ENCODE peak calls at places on chromosomes 6 and 20, in eight cellular contexts. A is pancreas; Y is brain microvascular endothelial cell; U is small intestine; V is AG10803; E is naive thymus-derived CD4-positive, alpha-beta T cell; N is dorsolateral prefrontal cortex; K is IMR-90. W is an unnamed sample.

GRCh38 chr6:168865-169455 is 123.3 kb upstream of the DUSP22 start:
- DNase-seq in A (no peak), Y (no peak), U (peak), V (peak), E (peak), N (no peak), K (peak), W (no peak)

GRCh38 chr6:124869412-124869811 is 92.8 kb upstream of the RNF217 start:
- DNase-seq in A (no peak), Y (no peak), U (no peak), V (peak), E (no peak), N (no peak), K (peak), W (no peak)

GRCh38 chr20:64036346-64037198 is 590 bp downstream of the C20orf204 start:
- DNase-seq in A (peak), Y (no peak), U (no peak), V (no peak), E (no peak), N (no peak), K (peak), W (no peak)

GRCh38 chr6:133173276-133173675 is 67.9 kb upstream of the EYA4 start:
- DNase-seq in A (no peak), Y (no peak), U (no peak), V (no peak), E (no peak), N (no peak), K (no peak), W (no peak)

GRCh38 chr6:37155394-37156312 is 14.3 kb upstream of the PIM1 start:
- DNase-seq in A (no peak), Y (no peak), U (no peak), V (no peak), E (no peak), N (no peak), K (no peak), W (no peak)

GRCh38 chr20:48879609-48880008 is 41.9 kb upstream of the ARFGEF2 start:
- DNase-seq in A (no peak), Y (peak), U (no peak), V (peak), E (no peak), N (no peak), K (no peak), W (no peak)

GRCh38 chr20:50487397-50487796 is 22.8 kb upstream of the PTPN1 start:
- DNase-seq in A (no peak), Y (no peak), U (no peak), V (no peak), E (no peak), N (no peak), K (no peak), W (no peak)

GRCh38 chr6:44162876-44163625 is 4.4 kb downstream of the CAPN11 start:
- DNase-seq in A (no peak), Y (no peak), U (no peak), V (no peak), E (no peak), N (no peak), K (peak), W (no peak)

DNA sequence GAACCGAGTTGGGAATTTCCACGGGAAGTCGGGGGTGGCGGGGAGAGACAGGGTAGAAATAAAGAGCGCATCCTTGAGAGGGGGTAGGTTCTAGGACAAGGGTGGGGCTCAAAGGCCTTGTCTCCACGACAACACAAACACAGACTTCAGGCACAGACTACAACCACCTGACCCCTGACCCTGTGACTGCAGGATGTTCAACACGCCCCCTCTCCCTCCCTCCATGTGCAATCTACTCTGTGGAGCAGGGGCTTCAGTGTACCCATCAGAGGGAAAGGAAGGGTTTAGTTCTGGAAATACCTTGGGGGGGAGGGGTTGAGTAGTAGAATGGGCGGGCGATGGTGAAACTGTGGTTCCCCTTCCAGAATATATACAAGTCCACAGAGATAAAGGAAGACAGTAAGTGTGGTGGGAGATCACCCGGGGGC is 651 bp upstream of the TAPBP start:
- DNase-seq in A (no peak), Y (peak), U (peak), V (peak), E (peak), N (no peak), K (peak), W (peak)
- H3K4me3 ChIP-seq in A (peak), Y (peak), U (peak), V (peak), E (peak), N (peak), K (peak), W (peak)

DNA sequence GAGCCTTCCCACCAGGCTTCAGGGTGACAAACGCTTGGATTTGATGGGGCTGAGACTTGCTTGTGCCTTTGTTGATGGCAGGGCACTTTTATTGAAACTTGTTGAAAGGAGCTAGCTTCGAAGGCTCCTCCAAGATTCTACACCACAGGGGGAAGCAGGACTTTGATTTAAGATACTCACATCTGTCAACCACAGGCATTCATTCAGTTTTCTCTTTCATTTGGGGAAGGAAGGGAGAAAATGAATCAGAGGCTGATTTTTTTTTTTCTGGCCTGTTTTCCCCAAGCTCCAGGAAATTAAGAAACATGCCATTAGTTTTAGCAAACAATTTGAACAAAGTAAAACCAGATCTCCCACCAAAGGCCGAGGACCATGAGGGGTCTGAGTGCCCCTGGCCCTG is 8.7 kb upstream of the APCDD1L start:
- DNase-seq in A (no peak), Y (no peak), U (no peak), V (peak), E (no peak), N (no peak), K (peak), W (no peak)
- H3K4me3 ChIP-seq in A (no peak), Y (no peak), U (no peak), V (no peak), E (no peak), N (no peak), K (no peak), W (no peak)

DNA sequence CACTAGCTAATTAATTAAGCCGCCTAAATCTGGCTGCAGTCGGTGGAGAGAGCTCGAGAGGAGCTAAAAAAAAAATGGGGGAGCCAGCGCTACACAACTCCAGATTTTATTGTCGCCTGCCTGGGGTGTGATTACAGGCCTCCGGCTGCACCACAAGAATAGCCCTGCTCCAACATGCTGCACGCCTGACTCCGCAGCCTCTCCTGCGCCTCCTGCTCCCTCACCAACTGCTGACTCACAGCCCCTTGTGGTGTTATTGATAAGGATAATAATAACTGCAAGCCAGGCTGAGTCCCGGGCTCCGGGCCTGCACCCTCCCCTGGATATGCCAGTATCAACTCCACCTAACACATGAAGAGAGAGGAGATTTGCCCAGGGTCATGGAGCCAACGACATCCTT is 16.8 kb downstream of the SIRPA start:
- DNase-seq in A (no peak), Y (peak), U (no peak), V (no peak), E (no peak), N (peak), K (no peak), W (no peak)
- H3K4me3 ChIP-seq in A (no peak), Y (no peak), U (no peak), V (no peak), E (no peak), N (peak), K (no peak), W (no peak)

DNA sequence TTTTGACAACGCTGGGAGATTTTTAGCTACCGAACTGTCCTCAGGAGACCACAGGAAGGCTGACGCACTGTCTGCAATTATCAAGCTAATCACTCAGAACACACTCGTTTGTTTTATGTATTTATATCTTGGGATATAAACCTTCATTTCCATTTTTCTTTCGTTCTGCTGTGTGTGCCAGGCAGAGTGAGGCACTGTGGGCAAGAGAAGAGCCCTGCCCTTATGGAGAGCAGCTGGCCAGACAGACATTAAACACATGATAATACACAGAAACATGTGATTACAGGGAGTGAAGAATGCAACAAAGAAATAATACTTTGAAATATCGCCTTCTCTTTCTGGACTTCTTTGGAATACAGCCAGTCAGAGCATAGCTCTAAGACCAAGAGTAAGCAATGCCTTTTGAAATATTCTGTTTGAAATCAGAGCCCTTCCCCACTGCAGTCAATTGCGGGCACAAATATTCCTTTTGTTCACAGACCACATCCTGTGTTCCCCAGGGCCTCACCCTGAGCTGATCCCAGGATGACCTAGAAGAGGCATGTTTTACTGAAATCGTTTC is 96.8 kb downstream of the ANKRD60 start:
- DNase-seq in A (no peak), Y (peak), U (no peak), V (peak), E (no peak), N (no peak), K (peak), W (no peak)
- H3K4me3 ChIP-seq in A (no peak), Y (peak), U (no peak), V (peak), E (no peak), N (no peak), K (no peak), W (no peak)

DNA sequence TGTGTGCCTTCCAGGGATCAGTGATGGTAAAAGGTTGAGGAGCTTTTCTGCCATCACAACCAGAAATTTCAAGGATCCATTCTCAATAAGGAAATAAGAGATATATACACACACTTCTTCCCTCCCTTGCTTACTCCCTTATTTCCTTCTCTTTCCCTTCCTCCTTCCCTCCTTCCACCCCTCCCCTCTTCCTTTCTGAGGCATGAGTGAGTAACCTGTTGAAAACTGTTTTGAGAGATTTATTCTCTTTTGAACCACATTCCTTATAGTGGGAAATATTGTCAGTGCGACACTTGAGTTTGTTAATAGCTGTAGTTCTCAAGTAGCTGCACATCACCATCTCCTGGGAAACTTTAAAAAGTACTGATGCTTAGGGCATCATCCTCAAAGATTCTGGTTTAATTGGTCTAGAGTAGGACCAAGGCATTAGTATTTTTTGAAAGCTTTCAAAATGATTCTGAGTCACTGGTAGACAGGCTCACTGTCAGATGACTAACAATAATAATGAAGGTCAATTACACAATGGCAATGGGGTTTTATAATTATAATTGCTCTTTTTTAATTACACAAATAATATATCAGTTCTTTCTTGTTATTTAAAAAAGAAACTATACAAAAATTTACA is 109.9 kb downstream of the POPDC3 start:
- DNase-seq in A (no peak), Y (no peak), U (no peak), V (no peak), E (no peak), N (no peak), K (no peak), W (no peak)
- H3K4me3 ChIP-seq in A (no peak), Y (no peak), U (no peak), V (no peak), E (no peak), N (no peak), K (no peak), W (no peak)

DNA sequence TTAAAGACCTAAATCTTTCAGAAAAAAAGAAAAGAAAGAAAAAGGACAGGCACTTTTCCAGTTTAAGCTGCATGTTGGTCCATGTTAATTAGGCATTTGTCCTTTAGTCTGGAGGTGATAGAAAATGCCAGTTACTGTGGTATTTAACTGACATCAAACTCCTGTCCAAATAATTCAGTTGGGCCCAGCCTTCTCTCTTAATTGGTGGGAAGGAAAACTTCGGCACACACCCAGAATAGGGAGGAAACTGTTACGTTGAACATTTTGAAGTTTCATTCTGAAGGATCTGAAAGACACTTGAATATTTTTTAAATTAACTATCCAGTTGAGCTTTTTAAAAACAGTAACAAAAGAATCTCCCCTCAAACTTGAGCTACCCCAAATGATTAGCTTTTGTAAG is 30.4 kb downstream of the RREB1 start:
- DNase-seq in A (no peak), Y (no peak), U (no peak), V (no peak), E (no peak), N (no peak), K (no peak), W (no peak)
- H3K4me3 ChIP-seq in A (no peak), Y (no peak), U (no peak), V (peak), E (no peak), N (no peak), K (no peak), W (no peak)

DNA sequence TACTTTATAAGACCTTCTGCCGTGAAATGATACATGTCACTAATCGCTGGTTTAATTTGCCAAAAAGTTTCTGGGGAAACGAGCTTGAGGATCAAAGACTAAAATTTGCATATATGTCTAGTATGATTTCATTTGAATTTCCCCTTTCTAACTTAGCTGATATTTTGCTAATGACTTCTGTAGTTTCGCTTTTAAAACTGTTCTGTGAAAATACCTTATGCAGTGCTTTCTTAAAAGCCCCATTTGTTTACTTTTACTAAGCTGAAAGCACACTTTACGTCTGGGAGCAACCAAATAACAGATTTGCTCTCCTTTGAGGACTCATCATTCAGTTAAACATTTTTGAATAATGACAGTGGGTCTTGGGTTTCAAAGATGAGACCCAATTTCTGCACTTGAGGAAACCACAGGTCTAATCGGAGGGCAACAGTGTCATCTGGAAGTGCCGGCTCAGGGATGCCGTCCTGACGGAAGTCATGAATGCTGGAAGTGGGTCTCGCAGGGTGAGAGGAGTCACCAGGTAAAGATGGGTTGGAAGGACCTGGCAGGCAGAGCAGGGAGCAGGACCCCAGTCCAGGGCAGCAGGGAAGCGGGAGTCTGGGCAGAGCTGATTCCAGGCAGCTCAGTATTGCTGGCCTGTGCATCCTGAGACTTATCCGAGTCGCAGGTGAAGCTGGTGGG is 33.2 kb downstream of the PLEKHG1 start:
- DNase-seq in A (no peak), Y (no peak), U (no peak), V (no peak), E (no peak), N (no peak), K (no peak), W (no peak)
- H3K4me3 ChIP-seq in A (no peak), Y (no peak), U (peak), V (no peak), E (peak), N (no peak), K (no peak), W (no peak)